ENCODE peak calls at places on chromosomes 13 and 19, in four cellular contexts. M is hepatocyte, I is sigmoid colon, Z is GM12864. T is an unnamed sample.

GRCh38 chr19:45995715-45996385 is 583 bp downstream of the CCDC61 start:
- DNase-seq in M (no peak), I (no peak), Z (no peak), T (no peak)

GRCh38 chr19:55279376-55279772 is 536 bp downstream of the HSPBP1 start:
- DNase-seq in M (no peak), I (no peak), Z (no peak), T (no peak)

GRCh38 chr13:96119921-96120320 is 30.0 kb downstream of the HS6ST3 start:
- DNase-seq in M (no peak), I (no peak), Z (no peak), T (peak; percentile 14)

GRCh38 chr19:16739546-16739945 is 19.9 kb downstream of the NWD1 start:
- DNase-seq in M (no peak), I (no peak), Z (no peak), T (peak; percentile 65)

GRCh38 chr13:72166102-72166660 is 299.2 kb upstream of the DACH1 start:
- DNase-seq in M (no peak), I (no peak), Z (no peak), T (no peak)

GRCh38 chr13:59371229-59371628 is 792.5 kb downstream of the DIAPH3 start:
- DNase-seq in M (no peak), I (no peak), Z (no peak), T (no peak)

GRCh38 chr19:56837892-56838679 is 2.4 kb downstream of the PEG3 start:
- DNase-seq in M (no peak), I (peak; percentile 86), Z (no peak), T (no peak)

GRCh38 chr13:67137044-67137735 is 92.9 kb downstream of the PCDH9 start:
- DNase-seq in M (no peak), I (no peak), Z (no peak), T (no peak)

GRCh38 chr13:59447846-59448620 is 715.7 kb downstream of the DIAPH3 start:
- DNase-seq in M (no peak), I (no peak), Z (no peak), T (peak; percentile 98)

GRCh38 chr19:33388231-33388816 is 14.8 kb downstream of the CEBPG start:
- DNase-seq in M (no peak), I (peak; percentile 67), Z (no peak), T (no peak)

GRCh38 chr13:100100115-100100879 is 11.4 kb downstream of the PCCA start:
- DNase-seq in M (peak; percentile 45), I (no peak), Z (no peak), T (no peak)

GRCh38 chr19:48819366-48819816 is 8.6 kb upstream of the BCAT2 start:
- DNase-seq in M (peak; percentile 52), I (peak; percentile 92), Z (no peak), T (no peak)

GRCh38 chr13:51223284-51224270 is 1.4 kb downstream of the FAM124A start:
- DNase-seq in M (no peak), I (no peak), Z (no peak), T (peak; percentile 43)

GRCh38 chr19:16394681-16395375 is 70.2 kb downstream of the KLF2 start:
- DNase-seq in M (no peak), I (no peak), Z (no peak), T (no peak)

GRCh38 chr13:46134961-46135522 is 30.2 kb upstream of the CPB2 start:
- DNase-seq in M (peak; percentile 49), I (no peak), Z (no peak), T (peak; percentile 65)

GRCh38 chr13:106755542-106755941 is 187.6 kb upstream of the ARGLU1 start:
- DNase-seq in M (no peak), I (no peak), Z (no peak), T (no peak)

GRCh38 chr13:24353736-24354135 is 44.4 kb downstream of the C1QTNF9 start:
- DNase-seq in M (no peak), I (no peak), Z (no peak), T (no peak)

GRCh38 chr19:50427997-50428425 is 4.7 kb upstream of the MYBPC2 start:
- DNase-seq in M (peak; percentile 86), I (peak; percentile 94), Z (no peak), T (peak; percentile 91)

GRCh38 chr13:22235950-22236290 is 565.0 kb downstream of the FGF9 start:
- DNase-seq in M (no peak), I (no peak), Z (no peak), T (peak; percentile 74)

GRCh38 chr13:36352350-36352749 is 6.2 kb upstream of the SPART start:
- DNase-seq in M (no peak), I (no peak), Z (no peak), T (no peak)

GRCh38 chr13:84648069-84648640 is 765.9 kb upstream of the SLITRK1 start:
- DNase-seq in M (no peak), I (no peak), Z (no peak), T (no peak)

GRCh38 chr13:100542546-100543156 is 45.9 kb downstream of the GGACT start:
- DNase-seq in M (no peak), I (peak; percentile 21), Z (peak; percentile 35), T (peak; percentile 61)

GRCh38 chr19:39052243-39052746 is 19.9 kb upstream of the FBXO27 start:
- DNase-seq in M (peak; percentile 68), I (peak; percentile 72), Z (no peak), T (peak; percentile 83)

DNA sequence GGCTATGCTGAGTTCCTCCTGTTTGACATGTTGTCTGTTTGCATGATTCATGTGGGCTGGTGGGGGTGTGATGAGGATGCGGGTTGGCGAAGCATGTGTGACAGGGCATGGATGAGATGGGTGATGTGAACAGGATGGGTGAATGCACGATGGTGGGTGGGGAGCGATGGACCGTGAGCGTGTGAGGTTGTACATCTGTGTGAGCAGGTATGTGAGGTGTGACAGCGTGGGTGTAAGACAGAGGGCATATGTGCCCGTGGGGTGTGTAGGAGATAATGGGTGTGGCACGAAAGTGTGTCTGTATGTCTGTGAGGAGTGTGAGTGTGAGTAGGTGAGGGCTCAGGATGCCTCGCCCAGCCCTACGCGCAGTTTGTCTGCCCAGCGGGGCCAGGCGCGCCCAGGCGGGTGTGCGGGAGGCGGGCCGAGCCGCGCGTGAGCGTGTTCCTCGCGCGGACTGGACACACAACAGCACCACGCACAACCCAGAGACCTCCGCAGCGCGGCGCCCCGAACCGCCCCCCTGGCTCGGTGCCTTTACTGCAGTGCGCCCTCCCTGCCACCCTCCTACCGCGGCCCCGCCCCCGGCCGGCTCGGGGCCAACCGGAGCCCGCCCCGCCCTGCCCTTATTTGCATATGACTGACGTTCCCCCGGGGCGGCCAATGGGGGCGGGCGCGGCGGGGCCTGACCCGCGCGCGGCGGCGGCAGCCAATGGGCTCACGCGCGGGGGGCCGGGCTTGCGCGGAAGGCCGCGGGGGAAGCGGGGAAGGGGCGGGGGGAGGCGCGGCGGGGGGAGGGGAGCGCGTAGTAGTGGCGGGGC is 14.4 kb downstream of the CIC start:
- DNase-seq in M (peak; percentile 99), I (peak; percentile 99), Z (no peak), T (peak; percentile 98)
- H3K4me3 ChIP-seq in M (peak overlapping the region; percentile 20), I (peak overlapping the region; percentile 66), Z (peak overlapping the region; percentile 64), T (peak overlapping the region; percentile 61)

DNA sequence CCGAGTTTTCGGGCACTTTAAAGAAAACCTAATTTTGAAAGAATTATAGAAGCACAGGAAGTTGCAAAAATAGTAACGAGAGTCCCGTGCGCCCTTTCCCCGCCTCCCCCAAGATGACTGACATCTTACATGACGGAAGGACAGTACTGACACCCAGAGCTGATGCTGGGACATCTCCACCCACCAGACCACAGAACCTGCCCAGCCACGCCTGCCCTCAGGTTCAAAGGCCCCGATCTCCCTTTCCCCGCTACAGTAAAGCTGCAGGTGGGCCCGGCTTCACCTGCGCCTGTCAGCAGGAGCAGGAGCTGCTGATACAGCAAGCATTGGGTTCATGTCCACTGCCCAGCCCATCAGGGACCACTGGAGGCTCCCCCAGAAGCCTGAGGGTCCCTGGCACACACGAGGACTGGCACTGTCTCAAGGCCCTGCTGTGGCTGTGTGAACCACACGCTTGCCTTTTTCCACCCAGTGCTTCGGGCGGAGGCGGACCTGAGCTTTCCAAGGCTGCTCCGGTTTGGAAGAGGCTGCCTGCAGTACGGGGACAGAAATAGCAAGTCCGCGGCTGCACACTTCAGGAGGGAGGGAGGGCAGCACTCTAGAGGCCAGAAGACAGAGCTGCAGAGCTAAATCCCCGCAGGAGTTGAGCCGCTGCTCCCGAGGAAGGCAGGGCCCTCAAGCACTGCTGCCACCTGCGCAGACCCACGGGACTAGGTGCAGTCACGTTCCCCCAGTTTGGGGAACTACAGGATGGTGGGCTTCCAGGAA is 8.7 kb downstream of the MAP2K2 start:
- DNase-seq in M (no peak), I (no peak), Z (peak; percentile 82), T (no peak)
- H3K4me3 ChIP-seq in M (no peak overlapping the region), I (no peak overlapping the region), Z (peak overlapping the region; percentile 23), T (no peak overlapping the region)

DNA sequence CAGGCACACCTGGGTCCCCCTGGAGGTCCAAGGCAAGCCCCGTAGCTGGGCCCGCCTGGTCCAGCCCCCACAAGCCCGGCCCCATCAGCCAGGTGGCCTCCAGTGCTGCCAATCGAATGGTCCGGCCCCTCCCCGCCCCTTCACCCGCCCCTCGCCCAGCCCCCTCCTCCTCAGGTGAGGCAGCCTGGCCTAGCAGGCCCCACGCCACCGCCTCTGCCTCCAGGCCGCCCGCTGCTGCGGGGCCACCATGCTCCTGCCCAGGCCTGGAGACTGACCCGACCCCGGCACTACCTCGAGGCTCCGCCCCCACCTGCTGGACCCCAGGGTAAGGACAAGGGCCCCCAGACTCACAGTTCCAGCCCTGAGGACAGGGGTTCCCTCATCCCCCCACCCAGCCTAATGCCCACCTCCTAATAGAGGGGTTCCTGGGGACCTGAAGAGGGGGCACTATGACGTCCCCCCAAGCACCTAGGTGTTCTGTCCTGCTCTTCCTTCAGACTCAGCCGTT is at the start of gene HPN:
- DNase-seq in M (peak; percentile 91), I (no peak), Z (no peak), T (peak; percentile 92)
- H3K4me3 ChIP-seq in M (peak within 1 kb of the TSS; percentile 20), I (no peak within 1 kb of the TSS), Z (no peak within 1 kb of the TSS), T (peak within 1 kb of the TSS; percentile 74)

GRCh38 chr19:6531956-6532243 is 1.1 kb downstream of the TNFSF9 start:
- DNase-seq in M (no peak), I (no peak), Z (no peak), T (no peak)

GRCh38 chr19:6531163-6531955 is 533 bp downstream of the TNFSF9 start:
- DNase-seq in M (no peak), I (no peak), Z (no peak), T (no peak)

GRCh38 chr19:6533746-6534418 is 3.1 kb downstream of the TNFSF9 start:
- DNase-seq in M (no peak), I (no peak), Z (no peak), T (peak; percentile 92)

GRCh38 chr19:6533000-6533328 is 2.1 kb downstream of the TNFSF9 start:
- DNase-seq in M (no peak), I (no peak), Z (no peak), T (no peak)

GRCh38 chr19:6532244-6532999 is 1.6 kb downstream of the TNFSF9 start:
- DNase-seq in M (no peak), I (no peak), Z (no peak), T (no peak)
- H3K4me3 ChIP-seq in M (no peak overlapping the region), I (no peak overlapping the region), Z (peak overlapping the region; percentile 72), T (peak overlapping the region; percentile 72)

GRCh38 chr13:97977376-97977705 is 23.9 kb downstream of the IPO5 start:
- DNase-seq in M (no peak), I (no peak), Z (no peak), T (no peak)

GRCh38 chr13:97977982-97978381 is 24.5 kb downstream of the IPO5 start:
- DNase-seq in M (no peak), I (no peak), Z (no peak), T (no peak)

GRCh38 chr13:97976551-97977375 is 23.3 kb downstream of the IPO5 start:
- DNase-seq in M (peak; percentile 68), I (no peak), Z (peak; percentile 15), T (peak; percentile 34)

GRCh38 chr13:97979556-97979955 is 26.1 kb downstream of the IPO5 start:
- DNase-seq in M (no peak), I (no peak), Z (no peak), T (no peak)

GRCh38 chr13:97978661-97979450 is 25.4 kb downstream of the IPO5 start:
- DNase-seq in M (no peak), I (no peak), Z (no peak), T (peak; percentile 66)
- H3K4me3 ChIP-seq in M (no peak overlapping the region), I (no peak overlapping the region), Z (peak overlapping the region; percentile 88), T (peak overlapping the region; percentile 85)

GRCh38 chr19:53136432-53136831 is 3.7 kb upstream of the ZNF415 start:
- DNase-seq in M (no peak), I (no peak), Z (no peak), T (no peak)

GRCh38 chr19:53140351-53140750 is 7.6 kb upstream of the ZNF415 start:
- DNase-seq in M (no peak), I (no peak), Z (no peak), T (no peak)
- H3K4me3 ChIP-seq in M (no peak overlapping the region), I (no peak overlapping the region), Z (no peak overlapping the region), T (no peak overlapping the region)